ENCODE peak calls at places on chromosomes 11 and 22, in five cellular contexts. K is upper lobe of left lung; A is neuronal stem cell; V is HCT116; P is naive thymus-derived CD4-positive, alpha-beta T cell. H is an unnamed sample.
A peak's percentile ranks its signal among the peaks of the same experiment; 100 is the strongest.

GRCh38 chr11:116232364-116232801 is 540.4 kb downstream of the BUD13 start:
- DNase-seq in K (no peak), A (no peak), P (no peak), V (no peak), H (no peak)

GRCh38 chr11:35618497-35619029 is 303 bp downstream of the FJX1 start:
- DNase-seq in V (no peak), A (peak; percentile 43), P (peak; percentile 12), K (no peak), H (no peak)

GRCh38 chr11:128735935-128736610 is 42.2 kb downstream of the FLI1 start:
- DNase-seq in P (no peak), K (no peak), A (no peak), V (no peak), H (no peak)

GRCh38 chr11:74492084-74492483 is 1.4 kb downstream of the LIPT2 start:
- DNase-seq in K (no peak), V (no peak), P (no peak), A (no peak), H (no peak)

GRCh38 chr11:62409831-62410230 is 9.0 kb upstream of the SCGB1A1 start:
- DNase-seq in V (no peak), A (no peak), K (no peak), P (no peak), H (no peak)

GRCh38 chr11:126544311-126545056 is 189.0 kb downstream of the ST3GAL4 start:
- DNase-seq in V (no peak), A (peak; percentile 79), P (no peak), K (no peak), H (no peak)

GRCh38 chr11:2289859-2290258 is 11.9 kb downstream of the C11orf21 start:
- DNase-seq in V (no peak), A (no peak), P (no peak), K (no peak), H (no peak)

GRCh38 chr11:91932151-91932821 is 292.3 kb upstream of the FAT3 start:
- DNase-seq in V (no peak), K (no peak), P (no peak), A (no peak), H (no peak)

GRCh38 chr22:38441620-38442287 is 13.2 kb downstream of the KCNJ4 start:
- DNase-seq in A (no peak), P (no peak), V (no peak), K (no peak), H (no peak)

GRCh38 chr11:57460017-57460755 is at the start of gene RTN4RL2:
- DNase-seq in P (peak; percentile 26), V (peak; percentile 52), A (peak; percentile 72), K (peak; percentile 91), H (peak; percentile 17)

GRCh38 chr11:3047637-3048036 is 9.6 kb downstream of the CARS1 start:
- DNase-seq in P (no peak), V (no peak), K (no peak), A (no peak), H (no peak)

DNA sequence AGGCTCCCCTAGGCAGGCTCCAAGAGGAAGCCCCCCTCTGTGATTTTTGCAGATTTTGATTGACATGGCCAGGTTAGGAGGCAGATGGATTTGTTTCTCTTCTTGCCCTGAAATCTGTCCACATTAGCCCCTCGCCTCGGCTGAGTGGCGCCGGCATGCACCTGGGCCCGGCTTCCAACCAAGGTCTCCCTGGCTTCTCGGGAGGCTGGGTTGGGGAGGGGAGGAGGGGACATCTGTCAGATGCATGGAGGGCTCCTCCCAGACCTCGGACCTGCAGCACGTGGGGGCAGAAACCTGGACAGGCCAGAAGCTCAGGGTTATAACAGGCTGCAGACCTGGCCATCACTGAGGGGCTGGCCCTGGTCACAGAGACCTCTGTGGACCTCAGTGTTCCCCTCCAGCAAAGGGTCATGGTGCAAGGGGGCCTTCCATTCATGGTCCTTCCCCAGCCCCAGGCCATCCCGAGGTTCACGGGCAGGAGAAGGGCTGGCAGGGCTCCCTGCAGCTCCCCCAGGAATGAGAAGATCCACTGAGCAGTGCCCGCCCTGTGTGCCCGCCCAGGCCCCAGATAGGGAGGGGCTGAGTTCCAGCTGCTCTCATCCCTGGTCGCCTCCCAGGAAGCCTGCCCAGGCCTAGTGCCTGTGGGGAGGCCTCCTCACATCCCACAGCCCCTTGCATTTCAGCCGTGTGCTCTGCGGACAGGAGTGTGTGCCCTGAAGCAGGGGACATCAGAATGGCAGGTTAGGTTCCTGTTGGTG is 747.8 kb downstream of the BRD1 start:
- DNase-seq in A (no peak), V (no peak), P (no peak), K (no peak), H (no peak)
- H3K9me3 ChIP-seq in A (no peaks in the 10 kb centered on the region), V (no peaks in the 10 kb centered on the region), P (no peaks in the 10 kb centered on the region), K (no peaks in the 10 kb centered on the region), H (no peaks in the 10 kb centered on the region)

GRCh38 chr11:134382830-134383229 is 29.2 kb downstream of the B3GAT1 start:
- DNase-seq in K (peak; percentile 76), V (no peak), P (no peak), A (no peak), H (no peak)
- H3K9me3 ChIP-seq in K (no peaks in the 10 kb centered on the region), V (no peaks in the 10 kb centered on the region), P (no peaks in the 10 kb centered on the region), A (peaks cover 2% of the 10 kb centered on the region), H (no peaks in the 10 kb centered on the region)

DNA sequence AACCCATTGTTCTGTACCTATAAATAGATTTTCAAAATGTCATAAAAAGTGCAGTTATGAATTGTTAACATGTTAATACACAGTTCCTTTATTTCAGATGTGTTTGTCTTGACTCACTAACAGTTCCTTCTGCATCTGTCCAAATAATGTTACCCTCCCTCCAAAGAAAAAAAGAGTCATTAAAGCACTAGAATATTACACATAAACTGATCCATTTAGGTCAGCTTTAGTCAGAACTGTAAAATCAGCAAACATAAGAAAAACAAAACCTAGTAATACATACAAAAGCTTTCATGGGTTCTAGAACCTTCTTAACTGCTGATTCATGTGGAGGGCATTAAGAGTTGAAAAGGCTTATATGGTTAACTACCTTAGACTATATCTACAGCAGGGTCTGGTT is 65.4 kb downstream of the SESN3 start:
- DNase-seq in P (no peak), K (no peak), V (no peak), A (no peak), H (no peak)
- H3K9me3 ChIP-seq in P (no peaks in the 10 kb centered on the region), K (no peaks in the 10 kb centered on the region), V (no peaks in the 10 kb centered on the region), A (no peaks in the 10 kb centered on the region), H (no peaks in the 10 kb centered on the region)

DNA sequence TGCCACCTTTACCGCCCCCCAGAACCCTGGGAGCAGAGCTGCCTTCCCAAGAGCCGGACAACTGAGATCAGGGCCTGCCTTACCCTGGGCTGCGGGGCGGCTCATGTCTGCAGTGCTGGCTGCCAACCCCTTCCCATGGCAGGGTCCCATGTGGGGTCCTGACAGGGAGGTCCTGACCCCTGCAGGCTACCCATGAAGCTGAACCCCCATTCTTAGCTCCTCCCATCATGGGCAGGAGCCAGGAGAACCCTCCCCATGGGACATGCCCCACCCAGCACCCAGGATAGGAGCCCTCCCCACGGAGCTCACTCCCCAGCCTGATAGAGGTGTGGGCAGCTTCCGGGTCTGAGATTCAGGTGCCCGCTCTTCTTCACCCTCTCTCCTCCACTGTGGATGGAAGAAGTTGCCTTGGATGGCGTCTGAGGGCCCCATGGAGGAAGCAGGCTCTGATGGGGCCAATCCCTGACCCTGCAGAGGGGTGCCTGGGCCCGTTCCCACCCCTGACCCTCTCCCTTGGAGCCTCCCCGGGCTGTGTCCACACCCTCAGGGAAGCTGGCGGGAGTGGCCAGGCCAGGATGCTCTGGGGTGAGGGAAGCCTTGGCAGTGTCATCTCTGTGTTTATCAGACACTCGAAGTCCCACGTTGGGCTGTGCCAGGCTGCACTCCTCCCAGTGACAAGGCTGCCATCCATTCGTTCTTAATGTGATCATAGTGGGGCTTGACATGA is 1508.2 kb downstream of the BRD1 start:
- DNase-seq in P (no peak), K (no peak), V (no peak), A (no peak), H (no peak)
- H3K9me3 ChIP-seq in P (no peaks in the 10 kb centered on the region), K (no peaks in the 10 kb centered on the region), V (peaks cover 5% of the 10 kb centered on the region), A (peaks cover 6% of the 10 kb centered on the region), H (no peaks in the 10 kb centered on the region)

GRCh38 chr11:50032574-50032973 is at the start of gene OR4C45:
- DNase-seq in V (no peak), K (no peak), P (no peak), A (no peak), H (no peak)
- H3K9me3 ChIP-seq in V (no peaks in the 10 kb centered on the region), K (no peaks in the 10 kb centered on the region), P (no peaks in the 10 kb centered on the region), A (peaks cover 17% of the 10 kb centered on the region), H (no peaks in the 10 kb centered on the region)

DNA sequence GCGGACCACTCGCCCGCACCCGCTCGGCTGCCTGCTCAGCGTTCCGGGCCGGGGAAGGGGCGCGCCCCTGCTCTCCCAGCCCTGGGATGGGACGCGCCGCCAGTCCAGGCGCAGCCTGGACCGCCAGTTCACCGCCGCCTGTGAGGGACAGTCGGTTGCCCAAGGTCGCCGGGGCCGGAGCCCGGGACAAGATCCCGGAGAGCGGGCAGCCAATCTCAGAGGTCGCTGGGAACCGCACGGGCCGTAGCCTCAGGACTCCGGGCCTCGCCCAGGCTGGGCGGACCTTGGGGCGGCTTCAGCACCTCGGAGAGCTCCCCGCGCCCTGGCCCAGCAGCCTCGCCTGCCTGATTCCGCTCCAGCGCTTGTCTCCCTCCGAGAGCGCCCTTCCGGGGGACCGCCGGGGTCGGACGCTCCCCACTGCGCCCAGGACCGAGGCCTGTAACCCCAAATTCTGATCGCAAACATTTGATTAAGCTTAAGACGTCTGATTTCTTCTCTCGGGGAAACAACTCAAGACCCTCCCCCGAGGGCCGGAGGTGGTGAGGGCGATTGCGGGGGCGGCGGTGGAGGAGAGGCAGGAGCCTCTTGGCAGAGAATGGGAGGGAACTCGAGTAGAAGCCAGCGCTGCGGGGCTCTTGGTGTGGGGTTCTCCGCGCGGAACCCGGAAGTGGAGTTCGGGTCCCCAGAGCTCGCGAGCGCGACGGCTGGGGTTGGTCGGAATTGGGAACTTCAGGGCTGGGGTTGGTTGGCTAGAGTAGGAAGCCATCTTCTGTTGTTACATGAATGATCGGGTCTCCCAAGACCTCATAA is 1.1 kb upstream of the CHRM4 start:
- DNase-seq in K (peak; percentile 97), A (peak; percentile 91), V (no peak), P (peak; percentile 72), H (peak; percentile 65)
- H3K9me3 ChIP-seq in K (no peaks in the 10 kb centered on the region), A (peaks cover 3% of the 10 kb centered on the region), V (no peaks in the 10 kb centered on the region), P (no peaks in the 10 kb centered on the region), H (no peaks in the 10 kb centered on the region)

GRCh38 chr11:127670372-127670771 is 669.8 kb upstream of the KIRREL3 start:
- DNase-seq in V (no peak), P (no peak), A (no peak), K (no peak), H (no peak)
- H3K9me3 ChIP-seq in V (peaks cover under 1% of the 10 kb centered on the region), P (no peaks in the 10 kb centered on the region), A (no peaks in the 10 kb centered on the region), K (no peaks in the 10 kb centered on the region), H (no peaks in the 10 kb centered on the region)

GRCh38 chr22:31683181-31684105 is 21.4 kb upstream of the PISD start:
- DNase-seq in P (no peak), A (no peak), V (no peak), K (no peak), H (no peak)
- H3K9me3 ChIP-seq in P (no peaks in the 10 kb centered on the region), A (no peaks in the 10 kb centered on the region), V (no peaks in the 10 kb centered on the region), K (no peaks in the 10 kb centered on the region), H (no peaks in the 10 kb centered on the region)

DNA sequence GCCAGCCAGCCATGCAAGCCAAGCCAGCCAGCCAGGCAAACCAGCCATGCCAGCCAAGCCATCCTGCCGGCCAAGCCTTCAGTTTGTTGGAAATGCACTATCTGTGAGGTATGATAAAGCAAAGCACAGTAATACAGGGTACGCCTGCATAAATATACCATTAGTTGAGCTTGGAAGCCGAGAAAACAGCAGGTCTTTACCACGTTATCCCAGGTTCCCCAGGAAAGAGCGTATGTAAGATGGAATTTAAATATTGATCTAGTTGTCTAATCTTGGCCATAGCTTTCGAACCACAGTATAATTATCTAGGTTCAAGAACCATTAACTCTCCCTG is 24.2 kb downstream of the CCT8L2 start:
- DNase-seq in P (no peak), A (no peak), K (no peak), V (no peak), H (no peak)
- H3K9me3 ChIP-seq in P (no peaks in the 10 kb centered on the region), A (peaks cover 2% of the 10 kb centered on the region), K (no peaks in the 10 kb centered on the region), V (no peaks in the 10 kb centered on the region), H (no peaks in the 10 kb centered on the region)